ENCODE peak calls at places on chromosomes 3 and 15, in nine cellular contexts. O is tibial nerve, P is breast epithelium, M is uterus, A is body of pancreas, E is esophagus squamous epithelium, Z is IMR-90, X is ovary, T is adrenal gland. U is an unnamed sample.
A peak's percentile ranks its signal among the peaks of the same experiment; 100 is the strongest.

GRCh38 chr15:70101459-70102113 is 3.9 kb upstream of the TLE3 start:
- DNase-seq in O (no peak), P (no peak), M (peak; percentile 76), A (peak; percentile 93), E (no peak), Z (peak; percentile 86), X (peak; percentile 79), T (peak; percentile 92), U (no peak)

GRCh38 chr3:42855219-42855546 is 20.5 kb downstream of the CYP8B1 start:
- DNase-seq in O (no peak), P (no peak), M (no peak), A (no peak), E (no peak), Z (no peak), X (no peak), T (no peak), U (peak; percentile 12)

GRCh38 chr15:100651253-100651652 is 48.9 kb downstream of the ASB7 start:
- DNase-seq in O (no peak), P (no peak), M (no peak), A (no peak), E (no peak), Z (peak; percentile 46), X (no peak), T (no peak), U (no peak)

GRCh38 chr15:90664650-90665287 is 52.4 kb upstream of the BLM start:
- DNase-seq in O (no peak), P (no peak), M (peak; percentile 39), A (peak; percentile 40), E (no peak), Z (peak; percentile 31), X (peak; percentile 40), T (peak; percentile 76), U (no peak)

GRCh38 chr3:114510201-114510600 is 216.4 kb downstream of the TIGIT start:
- DNase-seq in O (no peak), P (no peak), M (no peak), A (no peak), E (no peak), Z (no peak), X (no peak), T (no peak), U (no peak)

GRCh38 chr3:17544632-17545031 is 197.8 kb downstream of the TBC1D5 start:
- DNase-seq in O (no peak), P (no peak), M (no peak), A (no peak), E (no peak), Z (peak; percentile 1), X (no peak), T (no peak), U (no peak)

GRCh38 chr3:14001136-14001535 is 121.3 kb upstream of the WNT7A start:
- DNase-seq in O (no peak), P (no peak), M (no peak), A (no peak), E (no peak), Z (peak; percentile 39), X (no peak), T (no peak), U (no peak)

GRCh38 chr15:88658070-88658965 is 19.5 kb downstream of the ISG20 start:
- DNase-seq in O (no peak), P (no peak), M (no peak), A (no peak), E (no peak), Z (no peak), X (no peak), T (no peak), U (peak; percentile 91)

GRCh38 chr3:38247366-38248035 is 18.1 kb upstream of the SLC22A13 start:
- DNase-seq in O (no peak), P (no peak), M (no peak), A (peak; percentile 21), E (no peak), Z (peak; percentile 93), X (no peak), T (peak; percentile 67), U (no peak)

GRCh38 chr3:55704521-55704920 is 217.4 kb upstream of the WNT5A start:
- DNase-seq in O (no peak), P (no peak), M (no peak), A (no peak), E (no peak), Z (peak; percentile 78), X (no peak), T (no peak), U (no peak)

GRCh38 chr3:62445267-62445666 is 71.9 kb upstream of the FEZF2 start:
- DNase-seq in O (no peak), P (no peak), M (no peak), A (no peak), E (no peak), Z (peak; percentile 29), X (no peak), T (no peak), U (no peak)

GRCh38 chr15:43440721-43441281 is 52.2 kb downstream of the TP53BP1 start:
- DNase-seq in O (no peak), P (no peak), M (peak; percentile 59), A (peak; percentile 64), E (no peak), Z (peak; percentile 99), X (no peak), T (peak; percentile 87), U (no peak)

GRCh38 chr3:181330821-181331563 is 341.5 kb upstream of the DNAJC19 start:
- DNase-seq in O (no peak), P (no peak), M (no peak), A (no peak), E (no peak), Z (no peak), X (no peak), T (no peak), U (no peak)

GRCh38 chr3:100400782-100401673 is at the start of the genes LNP1 and TOMM70:
- DNase-seq in O (peak; percentile 96), P (peak; percentile 93), M (peak; percentile 98), A (peak; percentile 99), E (peak; percentile 79), Z (peak; percentile 96), X (peak; percentile 97), T (peak; percentile 100), U (no peak)

GRCh38 chr3:119279101-119279554 is 15.1 kb upstream of the ARHGAP31 start:
- DNase-seq in O (no peak), P (no peak), M (peak; percentile 51), A (peak; percentile 46), E (no peak), Z (no peak), X (peak; percentile 54), T (no peak), U (no peak)

GRCh38 chr3:40137586-40138295 is 171.8 kb upstream of the EIF1B start:
- DNase-seq in O (no peak), P (no peak), M (no peak), A (no peak), E (no peak), Z (no peak), X (no peak), T (no peak), U (no peak)

GRCh38 chr15:94205366-94205765 is 26.0 kb upstream of the MCTP2 start:
- DNase-seq in O (no peak), P (no peak), M (no peak), A (peak; percentile 13), E (no peak), Z (peak; percentile 18), X (no peak), T (no peak), U (no peak)

GRCh38 chr3:73733796-73734195 is 109.1 kb upstream of the PDZRN3 start:
- DNase-seq in O (no peak), P (no peak), M (no peak), A (no peak), E (no peak), Z (no peak), X (no peak), T (no peak), U (no peak)

GRCh38 chr15:41561777-41562145 is 2.7 kb downstream of the TYRO3 start:
- DNase-seq in O (peak; percentile 43), P (no peak), M (peak; percentile 83), A (peak; percentile 40), E (no peak), Z (peak; percentile 73), X (peak; percentile 87), T (no peak), U (no peak)
- TF ChIP-seq POLR2A in O (no peak), P (no peak), M (no peak), A (no peak), E (no peak), Z (no peak), X (no peak), T (no peak), U (no peak)

DNA sequence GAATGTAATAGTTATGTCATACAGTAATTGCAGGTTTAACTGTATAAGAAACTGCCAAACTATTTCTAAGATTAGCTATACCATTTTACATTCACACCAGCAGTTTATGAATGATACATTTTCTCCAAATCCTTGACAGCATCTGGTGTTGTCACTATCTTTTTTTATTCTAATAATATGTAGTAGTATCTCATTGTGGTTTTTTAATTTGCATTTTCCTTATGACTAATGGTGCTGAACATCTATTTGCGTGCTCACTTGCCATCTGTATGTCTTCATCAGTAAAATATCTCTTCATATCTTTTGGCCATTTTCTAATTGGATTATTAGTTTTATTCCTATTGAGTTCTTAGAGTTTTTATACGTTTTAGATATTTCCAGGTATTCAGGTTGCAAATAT is 994.0 kb upstream of the SEMA6D start:
- DNase-seq in O (no peak), P (no peak), M (no peak), A (no peak), E (no peak), Z (no peak), X (no peak), T (no peak), U (no peak)
- H3K9me3 ChIP-seq in O (no peaks in the 10 kb centered on the region), P (peaks cover 13% of the 10 kb centered on the region), M (peaks cover 6% of the 10 kb centered on the region), A (no peaks in the 10 kb centered on the region), E (peaks cover 3% of the 10 kb centered on the region), Z (no peaks in the 10 kb centered on the region), X (no peaks in the 10 kb centered on the region), T (no peaks in the 10 kb centered on the region), U (no peaks in the 10 kb centered on the region)

DNA sequence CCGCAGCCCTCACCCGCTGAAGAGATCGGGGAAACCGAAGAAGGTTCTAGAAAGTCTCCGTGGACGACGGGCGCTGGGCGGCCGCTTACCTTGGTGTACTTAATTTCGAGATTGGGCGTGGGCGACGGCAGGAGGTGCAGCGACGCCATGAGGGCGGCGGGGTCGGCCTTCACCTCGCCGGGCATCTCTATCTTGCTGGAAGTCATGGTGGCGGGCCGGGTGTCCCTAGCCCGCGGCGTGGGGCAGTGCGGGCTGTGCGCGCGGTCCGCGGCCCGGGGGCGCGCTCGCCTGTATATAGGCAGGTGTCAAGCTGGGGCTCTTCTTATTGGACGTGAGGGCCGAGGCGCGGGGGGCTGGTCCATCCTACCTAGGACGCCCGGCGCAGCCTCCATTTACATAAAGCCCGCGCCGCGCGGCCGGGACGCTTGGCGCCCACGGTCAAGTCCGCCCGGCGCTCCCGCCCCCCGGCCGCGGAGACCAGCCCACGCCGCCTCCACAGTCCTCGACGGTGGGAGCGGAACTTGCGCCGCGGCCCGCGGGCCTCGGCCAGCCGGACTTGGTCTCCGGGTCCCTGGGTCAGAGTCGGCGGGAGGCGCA is at the start of gene ALDH1A2:
- DNase-seq in O (no peak), P (no peak), M (peak; percentile 67), A (peak; percentile 29), E (no peak), Z (no peak), X (peak; percentile 55), T (no peak), U (no peak)
- TF ChIP-seq POLR2A in O (no peak), P (no peak), M (peak; percentile 58), A (no peak), E (no peak), Z (no peak), X (no peak), T (no peak), U (no peak)

DNA sequence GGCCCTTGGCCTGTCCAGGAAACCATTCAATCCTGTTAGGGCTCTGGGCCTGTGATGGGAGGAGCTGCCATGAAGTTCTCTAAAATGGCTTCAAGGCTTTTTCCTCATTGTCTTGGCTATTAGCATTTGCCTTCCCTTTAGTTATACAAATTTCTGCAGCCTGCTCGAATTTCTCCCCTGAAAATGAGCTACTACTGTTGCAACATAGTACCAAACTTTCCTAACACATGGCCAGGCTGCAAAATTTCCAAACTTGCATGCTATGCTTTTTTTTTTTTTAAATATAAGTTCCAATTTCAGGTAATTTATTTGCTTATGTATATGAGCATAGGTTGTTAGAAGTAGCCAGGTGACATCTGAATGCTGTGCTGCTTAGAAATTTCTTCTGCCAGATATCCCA is 560.8 kb upstream of the TBL1XR1 start:
- DNase-seq in O (no peak), P (no peak), M (no peak), A (no peak), E (no peak), Z (peak; percentile 37), X (no peak), T (no peak), U (no peak)
- H3K9me3 ChIP-seq in O (no peaks in the 10 kb centered on the region), P (no peaks in the 10 kb centered on the region), M (no peaks in the 10 kb centered on the region), A (no peaks in the 10 kb centered on the region), E (no peaks in the 10 kb centered on the region), Z (peaks cover 3% of the 10 kb centered on the region), X (no peaks in the 10 kb centered on the region), T (no peaks in the 10 kb centered on the region), U (no peaks in the 10 kb centered on the region)

U was measured in vagina.